ENCODE peak calls at places on chromosomes 7 and 10, in six cellular contexts. F, V, W, P, Z and G are unnamed samples.

GRCh38 chr10:42783181-42783549 is 570 bp downstream of the BMS1 start:
- DNase-seq in P (peak; percentile 16), Z (no peak), F (peak; percentile 24), W (no peak), V (no peak), G (no peak)

GRCh38 chr7:132472463-132473120 is 103.7 kb downstream of the PLXNA4 start:
- DNase-seq in W (peak; percentile 43), Z (no peak), V (peak; percentile 20), P (no peak), F (peak; percentile 79), G (peak; percentile 21)

GRCh38 chr7:40369641-40370277 is 235.0 kb downstream of the SUGCT start:
- DNase-seq in F (no peak), V (no peak), Z (no peak), W (no peak), P (no peak), G (no peak)

GRCh38 chr10:80856186-80856585 is 318.5 kb downstream of the SH2D4B start:
- DNase-seq in W (no peak), P (no peak), F (no peak), Z (no peak), V (no peak), G (no peak)

GRCh38 chr7:18975276-18975675 is 142.2 kb downstream of the TWIST1 start:
- DNase-seq in V (no peak), W (no peak), P (no peak), Z (no peak), F (no peak), G (no peak)

GRCh38 chr10:97490592-97490991 is 7.6 kb downstream of the MMS19 start:
- DNase-seq in Z (no peak), F (peak; percentile 54), P (no peak), V (no peak), W (no peak), G (no peak)

GRCh38 chr10:110171032-110171431 is 36.4 kb upstream of the MXI1 start:
- DNase-seq in Z (no peak), V (no peak), P (no peak), F (no peak), W (no peak), G (no peak)

GRCh38 chr10:132893090-132893489 is 49.3 kb downstream of the CFAP46 start:
- DNase-seq in V (no peak), P (no peak), W (peak; percentile 38), F (no peak), Z (no peak), G (no peak)

GRCh38 chr10:36666451-36666850 is 458.9 kb upstream of the ANKRD30A start:
- DNase-seq in Z (no peak), P (no peak), W (no peak), V (no peak), F (no peak), G (no peak)

GRCh38 chr7:45657890-45658715 is 83.9 kb downstream of the ADCY1 start:
- DNase-seq in F (no peak), V (no peak), P (no peak), Z (no peak), W (no peak), G (no peak)

GRCh38 chr10:93962973-93963372 is 30.8 kb upstream of the PLCE1 start:
- DNase-seq in F (no peak), W (no peak), Z (no peak), V (no peak), P (no peak), G (no peak)

GRCh38 chr7:151783958-151784575 is 92.8 kb downstream of the PRKAG2 start:
- DNase-seq in Z (no peak), V (no peak), F (no peak), W (no peak), P (no peak), G (no peak)

GRCh38 chr10:3008518-3009195 is 58.7 kb upstream of the PFKP start:
- DNase-seq in V (no peak), F (no peak), W (no peak), Z (no peak), P (no peak), G (no peak)

GRCh38 chr7:106064836-106065559 is 47.1 kb downstream of the SYPL1 start:
- DNase-seq in Z (no peak), V (peak; percentile 90), W (no peak), F (peak; percentile 91), P (no peak), G (peak; percentile 82)

GRCh38 chr7:10474048-10474447 is 499.6 kb upstream of the PHF14 start:
- DNase-seq in F (no peak), V (no peak), Z (no peak), W (no peak), P (no peak), G (no peak)